ENCODE peak calls at places on chromosomes 2 and 18, in eight cellular contexts. D is NCI-H1092 treated with DMSO at 0.1 percent for 48 hours; W is AG08395; K is NCI-H524; A is occipital lobe; C is stromal cell of bone marrow; Y is activated CD4-positive, alpha-beta T cell treated with anti-CD3 and anti-CD28 coated beads for 48 hours; Z is stimulated activated CD4-positive, alpha-beta T cell treated with anti-CD3 and anti-CD28 coated beads, Interleukin-2, amount 100 ng/mL, for 24 hours. H is an unnamed sample.

GRCh38 chr2:16745466-16745865 is 79.8 kb upstream of the CYRIA start:
- DNase-seq in D (no peak), W (no peak), K (no peak), A (no peak), C (no peak), Y (peak), Z (no peak), H (no peak)

GRCh38 chr2:224311226-224311625 is 90.7 kb downstream of the FAM124B start:
- DNase-seq in D (no peak), W (peak), K (no peak), A (no peak), C (peak), Y (no peak), Z (no peak), H (no peak)

GRCh38 chr2:223051580-223052375 is at the start of gene KCNE4:
- DNase-seq in D (no peak), W (peak), K (peak), A (no peak), C (peak), Y (no peak), Z (no peak), H (no peak)

GRCh38 chr2:227973241-227973640 is 101.8 kb downstream of the DAW1 start:
- DNase-seq in D (no peak), W (no peak), K (no peak), A (no peak), C (no peak), Y (no peak), Z (no peak), H (no peak)

GRCh38 chr2:160406591-160407392 is 86.8 kb downstream of the RBMS1 start:
- DNase-seq in D (peak), W (no peak), K (peak), A (peak), C (peak), Y (peak), Z (peak), H (no peak)

GRCh38 chr18:35241523-35241804 is 630 bp downstream of the ZNF397 start:
- DNase-seq in D (no peak), W (no peak), K (no peak), A (no peak), C (no peak), Y (no peak), Z (no peak), H (peak)

GRCh38 chr2:75556679-75557366 is 3.9 kb downstream of the EVA1A start:
- DNase-seq in D (no peak), W (no peak), K (no peak), A (no peak), C (no peak), Y (no peak), Z (no peak), H (no peak)

GRCh38 chr2:195732569-195732968 is 75.5 kb downstream of the SLC39A10 start:
- DNase-seq in D (no peak), W (no peak), K (no peak), A (no peak), C (no peak), Y (no peak), Z (no peak), H (no peak)

GRCh38 chr2:227536445-227536844 is 62.2 kb upstream of the SCYGR2 start:
- DNase-seq in D (peak), W (no peak), K (no peak), A (no peak), C (no peak), Y (no peak), Z (no peak), H (peak)

GRCh38 chr2:64751286-64752260 is 97.9 kb upstream of the SERTAD2 start:
- DNase-seq in D (peak), W (peak), K (peak), A (no peak), C (peak), Y (peak), Z (no peak), H (no peak)

GRCh38 chr2:239267411-239267941 is 133.3 kb downstream of the HDAC4 start:
- DNase-seq in D (no peak), W (peak), K (no peak), A (no peak), C (peak), Y (peak), Z (peak), H (no peak)

GRCh38 chr2:45729753-45730512 is 78.5 kb downstream of the PRKCE start:
- DNase-seq in D (no peak), W (no peak), K (no peak), A (no peak), C (no peak), Y (no peak), Z (no peak), H (no peak)

GRCh38 chr2:46273919-46274318 is 23.3 kb upstream of the EPAS1 start:
- DNase-seq in D (no peak), W (no peak), K (no peak), A (no peak), C (no peak), Y (no peak), Z (no peak), H (no peak)

GRCh38 chr2:37816686-37817085 is 108.4 kb upstream of the RMDN2 start:
- DNase-seq in D (no peak), W (no peak), K (no peak), A (no peak), C (no peak), Y (no peak), Z (no peak), H (no peak)

GRCh38 chr2:191690327-191690726 is 12.4 kb downstream of the NABP1 start:
- DNase-seq in D (no peak), W (no peak), K (no peak), A (no peak), C (no peak), Y (no peak), Z (no peak), H (no peak)

GRCh38 chr18:61360440-61361383 is 27.5 kb downstream of the CDH20 start:
- DNase-seq in D (no peak), W (no peak), K (no peak), A (no peak), C (no peak), Y (no peak), Z (no peak), H (no peak)

GRCh38 chr18:34120294-34120693 is 104.4 kb downstream of the NOL4 start:
- DNase-seq in D (no peak), W (no peak), K (no peak), A (no peak), C (no peak), Y (no peak), Z (no peak), H (no peak)

GRCh38 chr2:85713836-85714235 is 19.7 kb downstream of the GNLY start:
- DNase-seq in D (peak), W (no peak), K (no peak), A (no peak), C (no peak), Y (no peak), Z (no peak), H (no peak)

GRCh38 chr2:174577967-174578589 is 19.5 kb downstream of the WIPF1 start:
- DNase-seq in D (no peak), W (peak), K (peak), A (no peak), C (no peak), Y (peak), Z (peak), H (peak)

GRCh38 chr2:66575625-66576371 is 140.9 kb downstream of the MEIS1 start:
- DNase-seq in D (no peak), W (peak), K (peak), A (no peak), C (no peak), Y (no peak), Z (no peak), H (no peak)

GRCh38 chr2:194700116-194700515 is 956.9 kb upstream of the SLC39A10 start:
- DNase-seq in D (no peak), W (no peak), K (no peak), A (no peak), C (no peak), Y (no peak), Z (no peak), H (no peak)

GRCh38 chr2:113890253-113891235 is 655 bp downstream of the ACTR3 start:
- DNase-seq in D (peak), W (peak), K (peak), A (no peak), C (peak), Y (peak), Z (peak), H (no peak)

GRCh38 chr18:60277855-60278480 is 94.6 kb downstream of the MC4R start:
- DNase-seq in D (no peak), W (no peak), K (no peak), A (no peak), C (no peak), Y (no peak), Z (no peak), H (no peak)

GRCh38 chr2:137435176-137435575 is 529.1 kb upstream of the HNMT start:
- DNase-seq in D (no peak), W (no peak), K (no peak), A (no peak), C (peak), Y (no peak), Z (no peak), H (no peak)

GRCh38 chr2:223092667-223093066 is 40.7 kb downstream of the KCNE4 start:
- DNase-seq in D (no peak), W (no peak), K (peak), A (no peak), C (no peak), Y (no peak), Z (no peak), H (no peak)

GRCh38 chr2:39665811-39666488 is at the start of gene TMEM178A:
- DNase-seq in D (peak), W (peak), K (peak), A (no peak), C (no peak), Y (no peak), Z (no peak), H (no peak)

GRCh38 chr18:27004056-27004829 is 138.7 kb upstream of the AQP4 start:
- DNase-seq in D (peak), W (peak), K (peak), A (no peak), C (no peak), Y (no peak), Z (no peak), H (peak)

GRCh38 chr2:181970160-181970794 is 15.4 kb upstream of the PPP1R1C start:
- DNase-seq in D (no peak), W (no peak), K (no peak), A (no peak), C (no peak), Y (no peak), Z (no peak), H (no peak)

GRCh38 chr18:26307161-26307773 is 81.0 kb downstream of the TAF4B start:
- DNase-seq in D (peak), W (peak), K (peak), A (no peak), C (peak), Y (peak), Z (no peak), H (peak)

GRCh38 chr2:241813080-241813805 is 4.2 kb downstream of the NEU4 start:
- DNase-seq in D (no peak), W (no peak), K (no peak), A (no peak), C (no peak), Y (no peak), Z (no peak), H (no peak)

GRCh38 chr18:76958692-76959341 is 136.5 kb downstream of the ZNF236 start:
- DNase-seq in D (peak), W (no peak), K (no peak), A (no peak), C (no peak), Y (no peak), Z (no peak), H (no peak)

GRCh38 chr2:68832161-68832869 is 38.9 kb downstream of the BMP10 start:
- DNase-seq in D (no peak), W (peak), K (no peak), A (no peak), C (peak), Y (peak), Z (peak), H (no peak)

GRCh38 chr2:96887419-96888081 is 17.7 kb upstream of the SEMA4C start:
- DNase-seq in D (no peak), W (no peak), K (no peak), A (peak), C (no peak), Y (no peak), Z (no peak), H (no peak)

GRCh38 chr18:63160172-63160995 is 159.2 kb downstream of the BCL2 start:
- DNase-seq in D (no peak), W (no peak), K (no peak), A (no peak), C (no peak), Y (peak), Z (peak), H (no peak)